ENCODE peak calls at places on chromosomes 5 and 9, in four cellular contexts. E is cardiac muscle cell, H is AG04450, S is progenitor cell of endocrine pancreas. I is an unnamed sample.
A peak's percentile ranks its signal among the peaks of the same experiment; 100 is the strongest.

GRCh38 chr5:53714324-53715010 is 154.0 kb downstream of the NDUFS4 start:
- DNase-seq in E (no peak), S (no peak), H (no peak), I (no peak)

GRCh38 chr9:85061969-85062368 is 392.4 kb downstream of the NTRK2 start:
- DNase-seq in S (no peak), E (no peak), H (no peak), I (no peak)

GRCh38 chr5:15790446-15791005 is 290.5 kb downstream of the FBXL7 start:
- DNase-seq in H (no peak), S (no peak), E (no peak), I (no peak)

GRCh38 chr5:71587709-71588532 is 781 bp downstream of the MCCC2 start:
- DNase-seq in H (no peak), S (no peak), E (peak; percentile 55), I (no peak)

GRCh38 chr9:94649100-94649855 is 10.0 kb upstream of the FBP1 start:
- DNase-seq in H (no peak), S (no peak), E (peak; percentile 44), I (no peak)

GRCh38 chr5:83925321-83925877 is 204.7 kb upstream of the HAPLN1 start:
- DNase-seq in H (peak; percentile 39), E (peak; percentile 94), S (no peak), I (no peak)

GRCh38 chr9:113957778-113958430 is 81.8 kb downstream of the ZNF618 start:
- DNase-seq in S (no peak), E (peak; percentile 86), H (peak; percentile 60), I (no peak)

GRCh38 chr5:87536365-87536764 is 123.6 kb upstream of the CCNH start:
- DNase-seq in E (no peak), H (no peak), S (no peak), I (no peak)

GRCh38 chr9:13427587-13427986 is 148.1 kb upstream of the MPDZ start:
- DNase-seq in S (no peak), H (peak; percentile 15), E (peak; percentile 83), I (no peak)

GRCh38 chr9:91424403-91425176 is 958 bp upstream of the NFIL3 start:
- DNase-seq in S (peak; percentile 40), E (peak; percentile 94), H (peak; percentile 72), I (no peak)
- TF ChIP-seq CTCF in S (no peak), E (peak; percentile 7), H (peak; percentile 21), I (no peak)

GRCh38 chr5:61496406-61497307 is 164.6 kb downstream of the ZSWIM6 start:
- DNase-seq in E (peak; percentile 43), S (no peak), H (no peak), I (no peak)

GRCh38 chr5:61498121-61498520 is 166.1 kb downstream of the ZSWIM6 start:
- DNase-seq in H (no peak), S (no peak), E (no peak), I (no peak)

GRCh38 chr5:61489574-61489973 is 157.5 kb downstream of the ZSWIM6 start:
- DNase-seq in E (no peak), H (no peak), S (no peak), I (no peak)

DNA sequence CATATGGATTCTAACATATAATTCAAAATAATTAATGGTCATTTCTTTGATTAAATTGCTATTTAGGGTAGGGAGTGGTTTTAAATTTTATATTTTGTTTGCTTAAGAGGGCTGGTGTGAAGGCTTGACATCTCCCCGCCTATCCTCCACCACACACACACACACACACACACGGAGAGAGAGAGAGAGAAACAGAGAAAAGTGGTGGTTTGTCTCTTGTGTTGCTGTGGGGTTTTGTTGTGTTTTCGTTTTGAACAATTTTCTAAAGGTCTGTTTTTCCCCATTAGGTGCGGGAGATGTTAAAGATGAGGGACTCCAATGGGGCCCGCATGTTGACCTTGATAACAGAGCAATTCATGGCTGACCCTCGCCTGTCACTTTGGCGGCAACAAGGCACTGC is 161.9 kb downstream of the ZSWIM6 start:
- DNase-seq in S (no peak), E (no peak), H (no peak), I (no peak)
- TF ChIP-seq CTCF in S (no peak), E (no peak), H (no peak), I (no peak)

DNA sequence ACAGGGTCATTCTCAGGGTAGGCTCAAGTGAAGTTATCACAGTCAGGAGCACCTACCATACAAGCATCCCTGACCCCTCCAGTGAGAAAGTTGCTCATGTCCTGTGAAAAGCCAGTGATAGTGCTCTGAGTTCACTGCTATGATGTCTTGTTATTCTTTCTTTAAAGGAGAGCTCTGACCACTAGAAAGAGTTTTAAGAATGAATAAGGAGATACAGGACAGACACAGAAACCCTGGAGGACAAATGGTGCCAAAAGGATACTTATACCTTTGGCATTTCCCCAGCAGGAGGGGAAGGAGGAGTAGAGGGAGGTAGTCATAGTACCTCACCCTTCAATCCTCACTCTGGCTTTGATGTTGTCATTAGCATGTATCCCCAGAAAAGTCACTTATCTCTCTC is 84.0 kb upstream of the AGXT2 start:
- DNase-seq in E (no peak), H (no peak), S (no peak), I (no peak)
- TF ChIP-seq CTCF in E (no peak), H (no peak), S (no peak), I (no peak)

GRCh38 chr9:135014341-135015010 is 73.0 kb upstream of the OLFM1 start:
- DNase-seq in H (no peak), E (no peak), S (no peak), I (no peak)
- TF ChIP-seq CTCF in H (no peak), E (no peak), S (no peak), I (no peak)

GRCh38 chr5:137199966-137200365 is 299.2 kb downstream of the SPOCK1 start:
- DNase-seq in E (peak; percentile 17), H (no peak), S (no peak), I (no peak)
- TF ChIP-seq CTCF in E (no peak), H (no peak), S (no peak), I (no peak)

GRCh38 chr5:140502834-140503233 is 44.6 kb upstream of the EIF4EBP3 start:
- DNase-seq in E (no peak), H (no peak), S (no peak), I (no peak)
- TF ChIP-seq CTCF in E (no peak), H (no peak), S (no peak), I (no peak)

I was measured in D721Med.